ENCODE peak calls at places on chromosome 18, in eight cellular contexts. One of them, this sample, is unnamed. For H3K4me1, the result is how much of the 10 kb centered on the place peaks cover.

GRCh38 chr18:63439334-63439733 is 17.1 kb upstream of the VPS4B start:
- DNase-seq in HCT116: peak
- DNase-seq in SK-N-SH: peak
- DNase-seq in MM.1S: peak
- DNase-seq in hepatocyte: peak
- DNase-seq in OCI-LY7: peak
- DNase-seq in PC-3: peak
- DNase-seq in GM23248: peak
- DNase-seq in this sample: peak

GRCh38 chr18:60445341-60445740 is 72.8 kb upstream of the MC4R start:
- DNase-seq in HCT116: no peak
- DNase-seq in PC-3: no peak
- DNase-seq in SK-N-SH: no peak
- DNase-seq in hepatocyte: no peak
- DNase-seq in OCI-LY7: no peak
- DNase-seq in GM23248: peak
- DNase-seq in MM.1S: no peak
- DNase-seq in this sample: no peak

GRCh38 chr18:13573750-13574149 is 152.6 kb downstream of the FAM210A start:
- DNase-seq in PC-3: no peak
- DNase-seq in SK-N-SH: no peak
- DNase-seq in GM23248: no peak
- DNase-seq in OCI-LY7: no peak
- DNase-seq in HCT116: no peak
- DNase-seq in hepatocyte: no peak
- DNase-seq in MM.1S: no peak
- DNase-seq in this sample: no peak

GRCh38 chr18:77559274-77559910 is 309.7 kb downstream of the GALR1 start:
- DNase-seq in SK-N-SH: no peak
- DNase-seq in OCI-LY7: no peak
- DNase-seq in PC-3: no peak
- DNase-seq in MM.1S: no peak
- DNase-seq in hepatocyte: peak
- DNase-seq in GM23248: no peak
- DNase-seq in HCT116: no peak
- DNase-seq in this sample: no peak

GRCh38 chr18:10872297-10872696 is 277.1 kb downstream of the PIEZO2 start:
- DNase-seq in hepatocyte: no peak
- DNase-seq in SK-N-SH: no peak
- DNase-seq in MM.1S: no peak
- DNase-seq in PC-3: no peak
- DNase-seq in HCT116: no peak
- DNase-seq in OCI-LY7: no peak
- DNase-seq in GM23248: no peak
- DNase-seq in this sample: no peak

GRCh38 chr18:46294325-46294724 is 190.1 kb downstream of the HAUS1 start:
- DNase-seq in MM.1S: no peak
- DNase-seq in GM23248: no peak
- DNase-seq in PC-3: no peak
- DNase-seq in OCI-LY7: no peak
- DNase-seq in SK-N-SH: no peak
- DNase-seq in hepatocyte: no peak
- DNase-seq in HCT116: no peak
- DNase-seq in this sample: no peak

GRCh38 chr18:64692826-64693225 is 543.9 kb upstream of the LINC00305 start:
- DNase-seq in OCI-LY7: no peak
- DNase-seq in SK-N-SH: no peak
- DNase-seq in GM23248: no peak
- DNase-seq in hepatocyte: no peak
- DNase-seq in HCT116: no peak
- DNase-seq in MM.1S: no peak
- DNase-seq in PC-3: no peak
- DNase-seq in this sample: no peak

GRCh38 chr18:49742563-49743295 is 70.6 kb downstream of the ACAA2 start:
- DNase-seq in OCI-LY7: no peak
- DNase-seq in MM.1S: no peak
- DNase-seq in hepatocyte: no peak
- DNase-seq in GM23248: peak
- DNase-seq in SK-N-SH: no peak
- DNase-seq in HCT116: no peak
- DNase-seq in PC-3: no peak
- DNase-seq in this sample: no peak

GRCh38 chr18:48545690-48546365 is 7.0 kb downstream of the CTIF start:
- DNase-seq in hepatocyte: peak
- DNase-seq in MM.1S: no peak
- DNase-seq in HCT116: no peak
- DNase-seq in OCI-LY7: no peak
- DNase-seq in GM23248: peak
- DNase-seq in PC-3: no peak
- DNase-seq in SK-N-SH: peak
- DNase-seq in this sample: peak

GRCh38 chr18:55861266-55861665 is 273.3 kb upstream of the TCF4 start:
- DNase-seq in HCT116: no peak
- DNase-seq in PC-3: peak
- DNase-seq in SK-N-SH: no peak
- DNase-seq in MM.1S: no peak
- DNase-seq in hepatocyte: peak
- DNase-seq in OCI-LY7: no peak
- DNase-seq in GM23248: peak
- DNase-seq in this sample: peak

GRCh38 chr18:48623468-48624220 is 84.8 kb downstream of the CTIF start:
- DNase-seq in GM23248: peak
- DNase-seq in hepatocyte: no peak
- DNase-seq in HCT116: no peak
- DNase-seq in PC-3: peak
- DNase-seq in OCI-LY7: no peak
- DNase-seq in SK-N-SH: no peak
- DNase-seq in MM.1S: no peak
- DNase-seq in this sample: no peak

GRCh38 chr18:60466671-60467070 is 94.1 kb upstream of the MC4R start:
- DNase-seq in SK-N-SH: no peak
- DNase-seq in MM.1S: no peak
- DNase-seq in OCI-LY7: no peak
- DNase-seq in hepatocyte: no peak
- DNase-seq in PC-3: no peak
- DNase-seq in GM23248: peak
- DNase-seq in HCT116: no peak
- DNase-seq in this sample: no peak

GRCh38 chr18:38611036-38611964 is 1045.7 kb upstream of the CELF4 start:
- DNase-seq in hepatocyte: no peak
- DNase-seq in MM.1S: peak
- DNase-seq in HCT116: no peak
- DNase-seq in SK-N-SH: no peak
- DNase-seq in GM23248: no peak
- DNase-seq in PC-3: no peak
- DNase-seq in OCI-LY7: no peak
- DNase-seq in this sample: no peak

GRCh38 chr18:13431886-13432285 is 213.3 kb downstream of the LDLRAD4 start:
- DNase-seq in HCT116: no peak
- DNase-seq in hepatocyte: no peak
- DNase-seq in MM.1S: no peak
- DNase-seq in OCI-LY7: no peak
- DNase-seq in SK-N-SH: no peak
- DNase-seq in GM23248: no peak
- DNase-seq in PC-3: no peak
- DNase-seq in this sample: no peak

DNA sequence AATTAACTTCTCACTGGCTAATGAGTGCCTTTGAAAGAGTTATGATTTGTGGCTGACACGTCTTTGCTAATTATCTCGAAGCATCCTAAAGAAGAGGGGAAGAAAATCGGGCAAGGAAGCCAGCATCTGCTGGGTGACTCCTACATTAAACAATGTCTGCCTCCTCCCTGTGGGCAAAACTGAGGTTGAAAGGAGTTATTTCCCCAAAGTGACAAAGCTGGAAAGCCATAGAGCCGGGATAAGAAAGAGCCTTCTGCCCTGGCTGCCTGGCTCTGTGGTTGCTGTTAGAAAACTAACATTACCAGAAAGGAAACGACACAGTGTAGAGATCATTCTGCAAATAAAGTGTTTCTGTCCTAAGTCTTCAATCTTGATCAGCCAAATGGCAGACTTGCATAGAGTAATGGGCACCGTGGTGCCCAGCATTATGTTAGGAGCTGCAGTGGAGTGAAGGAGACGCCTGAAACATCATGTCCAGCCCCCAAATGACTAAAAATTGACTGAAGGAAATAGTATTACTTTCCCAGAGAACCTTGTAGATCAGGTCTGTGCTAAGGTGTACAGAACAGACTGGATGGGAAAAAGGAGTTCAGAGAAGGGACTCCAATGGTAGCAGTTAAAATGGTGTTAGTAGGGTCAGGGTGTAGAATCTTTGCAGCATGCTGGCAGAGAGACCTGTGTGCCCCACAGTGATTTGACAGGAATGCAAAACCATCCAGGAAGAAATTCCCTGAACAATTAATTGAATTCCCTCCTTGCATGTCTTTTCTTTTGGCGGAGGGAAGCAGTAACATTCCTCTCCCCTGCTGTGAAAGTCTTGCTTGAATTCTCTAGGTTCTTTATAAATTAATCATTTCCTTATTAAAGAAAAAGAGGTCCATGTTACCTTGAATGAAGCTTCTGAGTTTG is 44.4 kb downstream of the ALPK2 start:
- DNase-seq in PC-3: peak
- DNase-seq in GM23248: peak
- DNase-seq in HCT116: no peak
- DNase-seq in SK-N-SH: no peak
- DNase-seq in MM.1S: no peak
- DNase-seq in hepatocyte: no peak
- DNase-seq in OCI-LY7: no peak
- DNase-seq in this sample: peak
- H2AFZ ChIP-seq in PC-3: peak
- H2AFZ ChIP-seq in GM23248: peak
- H2AFZ ChIP-seq in HCT116: peak
- H2AFZ ChIP-seq in SK-N-SH: peak
- H2AFZ ChIP-seq in MM.1S: no peak
- H2AFZ ChIP-seq in hepatocyte: no peak
- H2AFZ ChIP-seq in OCI-LY7: no peak
- H2AFZ ChIP-seq in this sample: peak

GRCh38 chr18:26515643-26516495 is 32.5 kb downstream of the KCTD1 start:
- DNase-seq in GM23248: no peak
- DNase-seq in hepatocyte: no peak
- DNase-seq in SK-N-SH: no peak
- DNase-seq in MM.1S: no peak
- DNase-seq in PC-3: no peak
- DNase-seq in HCT116: no peak
- DNase-seq in OCI-LY7: no peak
- DNase-seq in this sample: no peak

GRCh38 chr18:26510337-26510736 is 38.0 kb downstream of the KCTD1 start:
- DNase-seq in GM23248: no peak
- DNase-seq in MM.1S: no peak
- DNase-seq in HCT116: no peak
- DNase-seq in hepatocyte: no peak
- DNase-seq in OCI-LY7: no peak
- DNase-seq in SK-N-SH: peak
- DNase-seq in PC-3: no peak
- DNase-seq in this sample: no peak

GRCh38 chr18:26516964-26517363 is 31.4 kb downstream of the KCTD1 start:
- DNase-seq in OCI-LY7: no peak
- DNase-seq in hepatocyte: no peak
- DNase-seq in HCT116: no peak
- DNase-seq in SK-N-SH: no peak
- DNase-seq in PC-3: no peak
- DNase-seq in GM23248: no peak
- DNase-seq in MM.1S: no peak
- DNase-seq in this sample: no peak

GRCh38 chr18:26506012-26506411 is 42.3 kb downstream of the KCTD1 start:
- DNase-seq in hepatocyte: peak
- DNase-seq in MM.1S: no peak
- DNase-seq in OCI-LY7: no peak
- DNase-seq in GM23248: no peak
- DNase-seq in SK-N-SH: no peak
- DNase-seq in PC-3: no peak
- DNase-seq in HCT116: no peak
- DNase-seq in this sample: no peak

DNA sequence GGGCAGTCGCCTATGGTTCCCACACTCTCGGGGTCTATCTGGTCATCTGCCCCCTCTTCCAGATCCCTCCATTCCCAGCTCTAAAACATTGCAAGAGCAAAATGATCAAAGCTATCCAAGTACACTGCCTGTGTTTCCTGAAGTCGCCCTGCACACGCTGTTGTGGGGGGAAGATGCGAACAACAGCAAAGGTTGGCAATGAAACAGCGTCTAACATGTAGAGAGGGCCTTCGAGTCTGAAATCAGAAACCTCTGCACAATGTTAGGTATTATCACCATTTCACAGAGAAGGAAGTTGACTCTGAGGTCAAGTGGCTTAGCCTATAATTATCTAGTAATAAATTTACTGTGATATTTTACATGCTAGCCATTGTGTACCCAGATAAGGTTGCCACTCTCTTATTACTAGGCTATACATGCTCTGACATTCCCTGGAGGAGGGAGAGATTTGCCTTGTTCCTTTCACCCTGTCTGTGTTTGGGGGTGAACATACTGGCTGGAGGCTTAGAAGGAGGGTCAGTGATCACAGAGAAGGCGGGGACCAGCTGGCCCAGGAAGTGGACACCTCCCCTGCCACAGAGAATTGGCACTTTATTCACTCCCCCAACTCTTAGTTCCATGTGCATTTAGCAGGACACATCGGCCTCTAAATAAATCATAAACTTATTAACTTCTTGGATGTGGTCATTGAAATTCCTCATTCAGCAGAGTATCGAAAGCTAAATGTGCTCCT is 36.8 kb downstream of the KCTD1 start:
- DNase-seq in hepatocyte: no peak
- DNase-seq in MM.1S: no peak
- DNase-seq in SK-N-SH: peak
- DNase-seq in GM23248: no peak
- DNase-seq in HCT116: no peak
- DNase-seq in PC-3: no peak
- DNase-seq in OCI-LY7: no peak
- DNase-seq in this sample: no peak
- H3K4me1 ChIP-seq in hepatocyte: under half
- H3K4me1 ChIP-seq in MM.1S: under half
- H3K4me1 ChIP-seq in SK-N-SH: under half
- H3K4me1 ChIP-seq in GM23248: under half
- H3K4me1 ChIP-seq in HCT116: under half
- H3K4me1 ChIP-seq in PC-3: under half
- H3K4me1 ChIP-seq in OCI-LY7: under half
- H3K4me1 ChIP-seq in this sample: under half

GRCh38 chr18:22412502-22412901 is 5.2 kb downstream of the CTAGE1 start:
- DNase-seq in OCI-LY7: no peak
- DNase-seq in hepatocyte: no peak
- DNase-seq in SK-N-SH: no peak
- DNase-seq in PC-3: no peak
- DNase-seq in HCT116: no peak
- DNase-seq in GM23248: peak
- DNase-seq in MM.1S: no peak
- DNase-seq in this sample: no peak
- TF ChIP-seq EZH2phosphoT487 in OCI-LY7: no peak
- TF ChIP-seq EZH2phosphoT487 in hepatocyte: no peak
- TF ChIP-seq EZH2phosphoT487 in SK-N-SH: no peak
- TF ChIP-seq EZH2phosphoT487 in PC-3: no peak
- TF ChIP-seq EZH2phosphoT487 in HCT116: no peak
- TF ChIP-seq EZH2phosphoT487 in GM23248: peak
- TF ChIP-seq EZH2phosphoT487 in MM.1S: no peak
- TF ChIP-seq EZH2phosphoT487 in this sample: no peak

DNA sequence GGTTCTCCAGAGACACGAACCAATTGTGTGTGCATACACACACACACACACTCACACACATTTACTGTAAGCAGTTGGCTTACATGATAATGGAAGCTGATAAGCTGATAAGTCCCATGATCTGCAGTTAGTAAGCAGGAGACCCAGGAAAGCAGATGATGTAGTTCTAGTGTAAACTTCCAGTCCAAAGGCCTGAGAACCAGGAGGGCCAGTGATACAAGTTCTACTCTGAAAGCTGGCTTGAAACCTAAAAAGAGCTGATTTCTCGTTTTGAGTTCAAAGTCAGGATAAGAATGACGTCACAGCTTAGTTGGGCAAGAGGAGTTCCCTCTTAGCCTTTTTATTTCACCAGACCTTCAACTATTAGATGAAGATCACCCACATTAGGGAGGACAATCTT is 558.8 kb upstream of the PIK3C3 start:
- DNase-seq in GM23248: no peak
- DNase-seq in OCI-LY7: no peak
- DNase-seq in SK-N-SH: no peak
- DNase-seq in PC-3: no peak
- DNase-seq in HCT116: no peak
- DNase-seq in hepatocyte: peak
- DNase-seq in MM.1S: no peak
- DNase-seq in this sample: no peak
- H2AFZ ChIP-seq in GM23248: no peak
- H2AFZ ChIP-seq in OCI-LY7: no peak
- H2AFZ ChIP-seq in SK-N-SH: no peak
- H2AFZ ChIP-seq in PC-3: no peak
- H2AFZ ChIP-seq in HCT116: no peak
- H2AFZ ChIP-seq in hepatocyte: no peak
- H2AFZ ChIP-seq in MM.1S: no peak
- H2AFZ ChIP-seq in this sample: no peak

This sample was measured in neural progenitor cell.